ENCODE peak calls at places on chromosome 21, in four cellular contexts. W, H, M and N are unnamed samples.

GRCh38 chr21:25515484-25516405 is 91.5 kb downstream of the MRPL39 start:
- DNase-seq in W (no peak), H (peak), M (no peak), N (no peak)

GRCh38 chr21:16085436-16085835 is 355.7 kb downstream of the USP25 start:
- DNase-seq in W (no peak), H (no peak), M (no peak), N (no peak)

GRCh38 chr21:36237441-36237840 is 80.8 kb downstream of the DOP1B start:
- DNase-seq in W (no peak), H (no peak), M (peak), N (no peak)

GRCh38 chr21:34598931-34599400 is 15.9 kb downstream of the RCAN1 start:
- DNase-seq in W (no peak), H (no peak), M (peak), N (peak)

GRCh38 chr21:36156815-36157670 is at the start of gene DOP1B:
- DNase-seq in W (peak), H (no peak), M (no peak), N (no peak)

GRCh38 chr21:46071082-46071481 is 26.8 kb upstream of the COL6A2 start:
- DNase-seq in W (peak), H (no peak), M (no peak), N (no peak)

GRCh38 chr21:23858878-23859277 is 1748.4 kb downstream of the MRPL39 start:
- DNase-seq in W (no peak), H (no peak), M (no peak), N (no peak)

GRCh38 chr21:36917487-36918158 is 48.8 kb downstream of the HLCS start:
- DNase-seq in W (no peak), H (peak), M (peak), N (peak)

GRCh38 chr21:16551101-16551695 is 821.4 kb downstream of the USP25 start:
- DNase-seq in W (no peak), H (no peak), M (no peak), N (no peak)

GRCh38 chr21:40433575-40433974 is 413.4 kb downstream of the DSCAM start:
- DNase-seq in W (no peak), H (no peak), M (no peak), N (no peak)

DNA sequence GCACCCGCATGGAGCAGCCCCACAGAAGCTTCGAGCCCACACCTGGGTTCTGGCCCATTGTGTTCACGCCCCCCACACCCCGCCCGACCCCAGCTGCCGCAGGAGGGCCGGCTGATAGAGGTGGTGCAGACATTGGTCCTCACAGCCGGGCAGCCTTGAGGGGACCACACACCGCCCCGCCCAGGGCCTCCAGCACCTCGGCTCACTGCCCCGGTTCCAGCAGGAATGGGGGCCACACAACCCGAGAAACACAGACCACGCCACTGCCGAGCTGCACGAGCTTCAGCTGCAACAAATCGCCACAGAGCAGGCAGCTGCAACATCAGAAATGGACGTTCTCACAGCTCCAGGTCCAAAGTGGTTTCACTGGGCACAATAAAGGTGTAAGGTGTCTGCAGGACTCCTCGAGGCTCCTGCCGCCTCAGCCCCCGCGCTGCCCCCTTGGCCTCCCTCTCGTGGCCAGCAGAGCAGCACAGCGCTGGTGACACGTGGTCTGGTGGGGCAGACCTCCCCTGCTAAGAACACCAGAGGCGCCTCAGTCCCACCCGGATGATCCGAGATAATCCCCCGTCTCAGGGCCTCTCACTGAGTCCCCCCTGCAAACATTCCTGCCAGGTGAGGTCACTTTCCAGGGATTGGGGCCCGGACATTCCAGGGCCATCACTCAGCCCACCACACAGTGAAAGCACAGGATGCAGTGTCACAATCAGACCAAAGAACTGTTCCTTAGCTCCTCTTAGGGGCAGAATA is 62.3 kb upstream of the ADARB1 start:
- DNase-seq in W (peak), H (peak), M (peak), N (peak)
- TF ChIP-seq CTCF in W (no peak), H (no peak), M (no peak), N (no peak)

DNA sequence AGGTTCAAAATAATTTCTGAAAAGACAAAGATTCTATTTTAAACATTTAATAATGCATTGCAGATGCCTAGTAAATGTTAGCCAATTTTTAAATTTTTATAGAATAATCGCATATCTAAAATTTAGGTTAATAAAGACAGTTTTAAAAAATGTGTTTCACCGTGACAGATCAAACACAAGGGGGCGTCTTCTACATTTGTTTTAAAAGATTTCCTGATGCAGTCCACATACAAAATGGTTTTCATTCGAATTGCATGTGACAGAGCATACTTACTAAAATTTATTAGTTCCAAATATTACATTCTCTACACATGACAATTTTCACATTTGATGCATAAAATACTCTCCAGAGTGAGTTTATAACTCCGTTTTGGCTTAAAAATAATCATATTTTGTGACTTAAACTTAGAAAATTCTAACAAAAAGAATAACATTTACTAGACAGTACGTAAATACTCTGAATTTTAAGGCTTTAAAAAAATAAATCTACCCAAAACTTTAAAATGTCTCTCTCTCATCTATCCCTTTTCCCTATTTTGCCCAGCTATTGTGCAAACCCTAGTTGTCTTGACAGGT is 75.5 kb downstream of the ADAMTS1 start:
- DNase-seq in W (no peak), H (peak), M (peak), N (peak)
- TF ChIP-seq CTCF in W (peak), H (peak), M (peak), N (no peak)

GRCh38 chr21:39086547-39086946 is 96.7 kb downstream of the PSMG1 start:
- DNase-seq in W (no peak), H (no peak), M (no peak), N (no peak)
- TF ChIP-seq CTCF in W (no peak), H (no peak), M (no peak), N (no peak)

DNA sequence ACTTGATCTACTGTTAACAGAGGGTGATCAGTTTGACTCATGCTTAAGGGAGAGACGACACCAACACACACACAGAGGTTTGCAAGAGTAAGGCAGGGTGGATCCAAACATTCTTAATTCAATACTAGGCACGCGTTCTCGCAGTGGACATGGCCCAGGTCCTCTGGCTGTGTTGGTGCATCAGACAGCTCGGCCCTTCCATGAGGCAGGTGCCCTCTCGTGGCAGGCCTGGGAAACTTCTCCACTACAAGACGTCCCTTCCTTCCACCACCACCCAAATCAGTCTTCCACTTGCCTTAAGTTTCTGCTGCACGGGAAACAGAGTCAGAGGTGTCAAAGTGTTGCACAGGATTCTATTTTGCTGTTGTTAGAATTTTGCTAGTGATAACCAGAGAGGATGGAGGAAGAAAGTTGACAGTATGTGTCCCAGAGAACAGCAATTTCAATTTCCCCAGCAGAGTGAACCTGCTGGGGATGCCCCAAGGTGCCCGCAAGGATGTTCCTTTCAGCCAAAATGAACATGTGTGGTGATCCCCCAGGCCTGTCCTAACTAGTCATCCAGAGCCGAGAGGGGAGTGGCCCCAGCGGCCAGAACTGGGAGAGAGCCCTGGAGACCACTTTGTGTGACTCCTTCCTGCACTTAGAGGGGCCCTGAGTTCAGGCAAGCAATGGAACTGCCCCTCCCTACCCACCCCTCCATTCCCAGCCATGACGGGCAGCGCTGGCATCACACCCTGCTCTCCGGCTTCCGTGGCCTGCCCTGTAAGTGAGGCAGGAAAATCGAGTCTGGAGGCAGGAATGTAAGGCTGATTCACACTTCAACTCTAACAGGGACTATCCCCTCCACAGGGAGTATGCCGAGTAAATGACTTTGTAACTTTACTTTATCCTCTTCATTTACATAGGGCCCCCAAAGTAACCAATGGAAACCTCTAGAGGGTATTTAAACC is 34.8 kb downstream of the MX1 start:
- DNase-seq in W (peak), H (peak), M (peak), N (peak)
- TF ChIP-seq CTCF in W (peak), H (peak), M (peak), N (peak)

GRCh38 chr21:42863504-42863870 is 15.9 kb downstream of the WDR4 start:
- DNase-seq in W (no peak), H (peak), M (no peak), N (no peak)

GRCh38 chr21:42862774-42863503 is 16.4 kb downstream of the WDR4 start:
- DNase-seq in W (peak), H (no peak), M (no peak), N (peak)

GRCh38 chr21:42865361-42866160 is 13.8 kb downstream of the WDR4 start:
- DNase-seq in W (no peak), H (no peak), M (no peak), N (no peak)

GRCh38 chr21:42864812-42865211 is 14.5 kb downstream of the WDR4 start:
- DNase-seq in W (no peak), H (peak), M (no peak), N (no peak)

DNA sequence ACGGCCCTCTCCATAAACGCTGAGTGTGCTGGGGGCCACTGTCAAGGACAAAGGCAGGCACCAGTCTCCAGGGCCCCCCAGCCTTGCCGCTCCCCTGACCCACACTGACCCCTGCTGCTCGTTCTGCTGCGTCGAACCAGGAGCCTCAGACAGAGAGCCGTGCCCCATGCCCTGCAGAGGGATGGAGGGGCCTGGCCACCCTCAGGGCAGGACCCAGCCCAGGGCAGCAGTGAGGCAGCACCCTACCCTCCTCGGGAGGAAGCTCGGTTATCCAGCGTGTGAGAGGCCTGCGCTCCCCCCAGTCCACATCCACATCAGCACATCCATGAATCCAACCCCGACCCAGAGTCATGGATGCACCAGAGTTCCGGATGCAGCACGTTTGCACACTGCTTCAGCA is 15.1 kb downstream of the WDR4 start:
- DNase-seq in W (no peak), H (no peak), M (no peak), N (no peak)
- TF ChIP-seq CTCF in W (no peak), H (no peak), M (no peak), N (no peak)

GRCh38 chr21:21097425-21097824 is 99.2 kb downstream of the NCAM2 start:
- DNase-seq in W (no peak), H (no peak), M (no peak), N (no peak)

GRCh38 chr21:21102874-21103273 is 104.7 kb downstream of the NCAM2 start:
- DNase-seq in W (no peak), H (no peak), M (no peak), N (no peak)

GRCh38 chr21:21096956-21097355 is 98.7 kb downstream of the NCAM2 start:
- DNase-seq in W (no peak), H (no peak), M (no peak), N (no peak)

GRCh38 chr21:21103692-21104091 is 105.5 kb downstream of the NCAM2 start:
- DNase-seq in W (no peak), H (no peak), M (no peak), N (no peak)

DNA sequence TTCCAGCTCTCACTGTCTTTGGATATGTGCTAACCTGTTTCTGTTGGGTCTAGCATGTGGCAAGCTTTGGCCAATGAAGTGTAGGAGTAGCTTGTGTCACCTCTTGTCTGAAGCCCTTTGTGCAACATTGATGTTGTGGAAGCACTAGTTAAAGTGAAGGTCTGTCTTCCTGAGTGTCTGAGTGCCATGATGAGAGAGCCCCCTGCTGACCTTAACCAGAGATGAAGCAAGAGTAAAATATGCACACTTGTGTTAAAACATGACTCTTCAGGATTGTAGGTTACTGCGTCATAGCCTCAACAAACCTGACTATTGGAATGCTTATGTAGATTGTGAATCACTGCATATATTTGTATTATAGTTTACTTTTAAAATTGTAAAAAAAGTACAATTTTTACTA is 103.7 kb downstream of the NCAM2 start:
- DNase-seq in W (no peak), H (peak), M (peak), N (no peak)
- TF ChIP-seq CTCF in W (no peak), H (no peak), M (no peak), N (no peak)

GRCh38 chr21:28337319-28337718 is 655.4 kb downstream of the LTN1 start:
- DNase-seq in W (no peak), H (peak), M (peak), N (no peak)
- TF ChIP-seq CTCF in W (no peak), H (peak), M (peak), N (no peak)

GRCh38 chr21:39347537-39347936 is 1.4 kb downstream of the HMGN1 start:
- DNase-seq in W (no peak), H (no peak), M (no peak), N (no peak)

GRCh38 chr21:39349211-39350093 is 564 bp upstream of the HMGN1 start:
- DNase-seq in W (peak), H (peak), M (peak), N (peak)

GRCh38 chr21:39348040-39348354 is 891 bp downstream of the HMGN1 start:
- DNase-seq in W (no peak), H (no peak), M (no peak), N (peak)

GRCh38 chr21:39348355-39349210 is at the start of gene HMGN1:
- DNase-seq in W (peak), H (peak), M (peak), N (peak)

DNA sequence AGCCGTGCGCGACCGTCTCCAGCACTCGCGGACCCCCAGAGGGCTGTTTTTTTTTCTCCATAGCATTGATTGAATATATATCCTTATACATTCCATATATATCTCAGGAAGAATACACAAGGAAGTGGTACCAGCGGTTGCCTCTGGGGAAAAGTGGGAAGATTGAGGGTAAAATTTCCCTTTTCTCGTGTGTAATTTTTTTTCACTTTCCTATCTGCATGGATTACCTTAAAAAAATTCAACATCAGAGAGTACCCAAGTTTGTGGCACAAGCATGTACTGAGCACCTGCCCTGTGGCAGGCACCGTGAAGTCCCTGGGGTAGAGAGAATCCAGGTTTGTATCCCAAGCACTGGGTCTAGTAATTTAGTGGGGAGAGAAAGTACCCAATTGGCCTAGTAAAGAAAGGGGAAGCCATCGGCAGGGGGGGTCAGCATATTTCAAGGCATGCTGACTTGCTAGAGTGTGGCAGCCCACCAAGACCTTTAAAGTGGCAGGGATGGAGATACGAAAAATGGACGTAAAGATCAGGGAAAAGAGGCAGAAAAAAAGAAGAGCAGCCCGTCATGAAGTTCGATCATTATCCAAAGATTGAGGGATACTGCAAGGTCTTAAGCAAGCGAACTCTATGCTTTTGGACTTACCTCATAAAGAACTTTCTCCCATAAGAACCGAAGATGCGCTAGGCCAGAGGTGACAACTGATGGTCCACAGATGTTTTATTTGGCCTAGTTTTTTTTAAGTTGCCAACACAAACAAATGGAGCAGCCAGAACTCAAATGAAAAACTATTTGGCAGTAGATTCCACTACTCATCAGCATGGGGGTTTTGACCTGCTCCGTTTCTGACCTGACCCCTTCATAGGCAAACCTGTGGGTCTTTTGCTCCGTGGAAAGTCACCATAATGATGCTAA is 1.5 kb upstream of the HMGN1 start:
- DNase-seq in W (no peak), H (peak), M (no peak), N (no peak)
- TF ChIP-seq CTCF in W (peak), H (no peak), M (no peak), N (no peak)